ENCODE peak calls at places on chromosomes 2 and 18, in four cellular contexts. D, O, B and I are unnamed samples.

GRCh38 chr18:59419386-59419785 is 60.3 kb upstream of the LMAN1 start:
- DNase-seq in D (no peak), O (no peak), B (no peak), I (no peak)

GRCh38 chr2:190843874-190844699 is 36.5 kb upstream of the GLS start:
- DNase-seq in D (peak; percentile 35), O (no peak), B (no peak), I (no peak)

GRCh38 chr2:100365434-100365833 is 43.1 kb upstream of the LONRF2 start:
- DNase-seq in D (peak; percentile 5), O (no peak), B (peak; percentile 67), I (no peak)

GRCh38 chr18:55301196-55301540 is 286.8 kb downstream of the TCF4 start:
- DNase-seq in D (no peak), O (no peak), B (no peak), I (no peak)

GRCh38 chr2:229714080-229714735 is at the start of gene DNER:
- DNase-seq in D (peak; percentile 29), O (no peak), B (peak; percentile 60), I (no peak)

GRCh38 chr2:156340818-156341481 is 8.4 kb upstream of the NR4A2 start:
- DNase-seq in D (no peak), O (no peak), B (no peak), I (peak; percentile 44)

GRCh38 chr2:167787021-167787420 is 460.4 kb downstream of the STK39 start:
- DNase-seq in D (no peak), O (no peak), B (peak; percentile 26), I (no peak)

GRCh38 chr2:165601065-165601830 is 131.8 kb downstream of the CSRNP3 start:
- DNase-seq in D (no peak), O (no peak), B (no peak), I (no peak)

GRCh38 chr2:233448565-233448964 is 94.3 kb downstream of the DGKD start:
- DNase-seq in D (no peak), O (peak; percentile 12), B (no peak), I (no peak)

GRCh38 chr2:12404497-12404896 is 312.2 kb upstream of the TRIB2 start:
- DNase-seq in D (no peak), O (no peak), B (no peak), I (no peak)

GRCh38 chr2:33848486-33848885 is 249.4 kb upstream of the FAM98A start:
- DNase-seq in D (no peak), O (no peak), B (no peak), I (no peak)

GRCh38 chr18:78685250-78685979 is 294.2 kb upstream of the SALL3 start:
- DNase-seq in D (no peak), O (no peak), B (no peak), I (no peak)

GRCh38 chr2:213306320-213306942 is 22.2 kb downstream of the SPAG16 start:
- DNase-seq in D (no peak), O (peak; percentile 64), B (peak; percentile 13), I (no peak)

GRCh38 chr18:57915848-57916596 is 112.9 kb upstream of the ATP8B1 start:
- DNase-seq in D (no peak), O (no peak), B (no peak), I (no peak)

GRCh38 chr2:218396688-218397501 is 2.8 kb upstream of the CTDSP1 start:
- DNase-seq in D (peak; percentile 54), O (peak; percentile 92), B (peak; percentile 85), I (peak; percentile 88)

GRCh38 chr2:201806442-201806841 is at the start of gene CDK15:
- DNase-seq in D (no peak), O (no peak), B (peak; percentile 68), I (no peak)

GRCh38 chr2:217798191-217798590 is 204.6 kb downstream of the TNS1 start:
- DNase-seq in D (no peak), O (peak; percentile 61), B (no peak), I (no peak)

GRCh38 chr2:188897096-188897495 is 77.1 kb upstream of the COL3A1 start:
- DNase-seq in D (no peak), O (no peak), B (no peak), I (no peak)

GRCh38 chr2:64601027-64601767 is 52.5 kb downstream of the SERTAD2 start:
- DNase-seq in D (no peak), O (no peak), B (no peak), I (no peak)

GRCh38 chr18:2588666-2589344 is 17.4 kb downstream of the NDC80 start:
- DNase-seq in D (no peak), O (no peak), B (peak; percentile 13), I (no peak)

GRCh38 chr18:74899554-74899953 is 301.9 kb downstream of the ZNF407 start:
- DNase-seq in D (no peak), O (no peak), B (peak; percentile 33), I (peak; percentile 79)

GRCh38 chr2:207770602-207771404 is 1.1 kb upstream of the FZD5 start:
- DNase-seq in D (no peak), O (no peak), B (no peak), I (peak; percentile 57)

GRCh38 chr2:28393115-28393836 is 618 bp downstream of the FOSL2 start:
- DNase-seq in D (peak; percentile 56), O (peak; percentile 86), B (peak; percentile 74), I (peak; percentile 91)

GRCh38 chr2:169029341-169029740 is 1.8 kb downstream of the ABCB11 start:
- DNase-seq in D (no peak), O (no peak), B (no peak), I (no peak)

GRCh38 chr2:32005371-32005976 is 5.3 kb downstream of the MEMO1 start:
- DNase-seq in D (no peak), O (no peak), B (no peak), I (no peak)

GRCh38 chr2:133077259-133077822 is 407.3 kb upstream of the LYPD1 start:
- DNase-seq in D (no peak), O (no peak), B (peak; percentile 39), I (no peak)

GRCh38 chr2:203594541-203594940 is 59.4 kb upstream of the RAPH1 start:
- DNase-seq in D (no peak), O (no peak), B (no peak), I (no peak)

GRCh38 chr2:16039055-16039454 is 98.7 kb downstream of the MYCN start:
- DNase-seq in D (no peak), O (no peak), B (no peak), I (no peak)
- H3K9me3 ChIP-seq in D (no peaks in the 10 kb centered on the region), O (no peaks in the 10 kb centered on the region), B (no peaks in the 10 kb centered on the region), I (no peaks in the 10 kb centered on the region)

GRCh38 chr2:6772366-6772710 is 93.4 kb downstream of the CMPK2 start:
- DNase-seq in D (no peak), O (no peak), B (peak; percentile 50), I (no peak)
- H3K4me3 ChIP-seq in D (no peak overlapping the region), O (no peak overlapping the region), B (no peak overlapping the region), I (no peak overlapping the region)

DNA sequence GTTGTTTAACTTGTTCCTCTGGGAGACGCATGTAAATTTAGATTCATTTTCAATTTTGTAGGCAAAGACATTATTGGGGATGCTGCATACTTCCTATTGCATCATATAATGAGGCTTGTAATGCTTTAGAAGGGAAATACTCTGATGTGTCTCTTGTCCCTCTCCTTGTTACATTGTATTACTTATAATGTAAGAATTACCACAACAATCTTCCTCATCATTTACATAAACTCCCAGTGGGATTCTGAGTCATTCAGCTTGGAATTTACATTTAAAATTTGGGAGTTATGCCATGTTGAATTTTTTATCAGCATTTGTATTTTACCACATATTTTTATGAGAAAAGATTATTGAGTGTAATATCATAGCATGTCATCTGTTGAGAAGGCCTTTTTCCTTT is 963.4 kb upstream of the NRXN1 start:
- DNase-seq in D (no peak), O (no peak), B (no peak), I (no peak)
- H3K9me3 ChIP-seq in D (no peaks in the 10 kb centered on the region), O (no peaks in the 10 kb centered on the region), B (no peaks in the 10 kb centered on the region), I (no peaks in the 10 kb centered on the region)

GRCh38 chr18:24268784-24269550 is 128.7 kb downstream of the OSBPL1A start:
- DNase-seq in D (no peak), O (no peak), B (peak; percentile 17), I (no peak)

GRCh38 chr18:24270358-24270936 is 127.2 kb downstream of the OSBPL1A start:
- DNase-seq in D (no peak), O (no peak), B (no peak), I (no peak)

GRCh38 chr18:24273596-24273995 is 124.0 kb downstream of the OSBPL1A start:
- DNase-seq in D (no peak), O (no peak), B (no peak), I (no peak)

GRCh38 chr18:24270937-24271380 is 126.7 kb downstream of the OSBPL1A start:
- DNase-seq in D (no peak), O (no peak), B (peak; percentile 23), I (no peak)

GRCh38 chr18:24271381-24272331 is 126.0 kb downstream of the OSBPL1A start:
- DNase-seq in D (peak; percentile 67), O (peak; percentile 88), B (peak; percentile 90), I (peak; percentile 91)
- H3K4me3 ChIP-seq in D (peak overlapping the region; percentile 91), O (peak overlapping the region; percentile 90), B (peak overlapping the region; percentile 73), I (peak overlapping the region; percentile 72)